ENCODE peak calls at places on chromosomes 4 and X, in four cellular contexts. N is H1, G is neuronal stem cell, K is IMR-90. J is an unnamed sample.

GRCh38 chrX:114365045-114365834 is 218.6 kb upstream of the HTR2C start:
- DNase-seq in N (no peak), G (no peak), K (no peak), J (no peak)

GRCh38 chrX:72020788-72021187 is 110.1 kb downstream of the NHSL2 start:
- DNase-seq in N (no peak), G (no peak), K (no peak), J (no peak)

GRCh38 chr4:24857996-24858395 is 54.8 kb downstream of the CCDC149 start:
- DNase-seq in N (no peak), G (no peak), K (peak), J (peak)

GRCh38 chrX:129823115-129823514 is 20.6 kb downstream of the ZDHHC9 start:
- DNase-seq in N (no peak), G (no peak), K (peak), J (peak)

GRCh38 chr4:113292371-113293042 is 243.1 kb downstream of the ANK2 start:
- DNase-seq in N (peak), G (peak), K (peak), J (peak)

GRCh38 chrX:31871989-31872388 is 800.1 kb upstream of the FTHL17 start:
- DNase-seq in N (no peak), G (no peak), K (no peak), J (no peak)

GRCh38 chrX:125210146-125210545 is 109.5 kb upstream of the TEX13C start:
- DNase-seq in N (no peak), G (no peak), K (no peak), J (no peak)

GRCh38 chr4:5307928-5308327 is 256.6 kb downstream of the STK32B start:
- DNase-seq in N (no peak), G (no peak), K (no peak), J (no peak)

GRCh38 chr4:76989391-76990061 is 40.0 kb downstream of the SEPTIN11 start:
- DNase-seq in N (no peak), G (no peak), K (no peak), J (no peak)

DNA sequence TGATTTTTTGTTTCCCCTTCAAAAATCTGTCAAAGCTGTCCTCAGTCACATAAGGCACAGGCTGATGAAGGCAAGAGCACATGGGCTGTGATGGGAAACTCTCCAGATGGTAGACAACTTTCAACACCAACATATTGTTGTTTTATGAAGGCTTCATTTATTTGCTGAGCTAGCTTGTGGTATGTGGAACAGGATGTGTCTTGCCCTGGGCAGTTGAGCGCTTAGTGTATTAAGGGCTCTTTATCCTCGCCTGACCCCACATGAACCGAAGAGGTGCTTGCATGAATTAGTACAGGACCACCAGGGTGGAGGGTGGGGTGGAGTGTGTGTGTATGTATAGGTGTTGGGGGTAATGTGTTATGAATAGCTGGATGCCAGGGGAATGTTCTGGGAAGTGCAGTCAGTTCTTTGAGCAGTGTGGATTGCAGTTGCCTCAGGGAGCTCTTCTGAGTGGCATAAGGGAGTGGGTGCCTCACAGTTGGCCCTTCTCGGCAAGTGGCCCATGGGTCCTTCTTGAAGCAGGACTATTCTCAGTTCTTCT is 103.1 kb downstream of the PHEX start:
- DNase-seq in N (no peak), G (no peak), K (peak), J (peak)
- H3K14ac ChIP-seq in N (no peak), G (no peak), K (peak), J (peak)

GRCh38 chrX:24646745-24647182 is 383 bp downstream of the PCYT1B start:
- DNase-seq in N (peak), G (peak), K (no peak), J (peak)
- H3K14ac ChIP-seq in N (no peak), G (no peak), K (no peak), J (no peak)

GRCh38 chrX:69107747-69108410 is 57.4 kb downstream of the PJA1 start:
- DNase-seq in N (no peak), G (no peak), K (no peak), J (no peak)
- H3K14ac ChIP-seq in N (no peak), G (no peak), K (no peak), J (no peak)

GRCh38 chr4:121632686-121633085 is 64.1 kb downstream of the ANXA5 start:
- DNase-seq in N (no peak), G (no peak), K (no peak), J (no peak)

DNA sequence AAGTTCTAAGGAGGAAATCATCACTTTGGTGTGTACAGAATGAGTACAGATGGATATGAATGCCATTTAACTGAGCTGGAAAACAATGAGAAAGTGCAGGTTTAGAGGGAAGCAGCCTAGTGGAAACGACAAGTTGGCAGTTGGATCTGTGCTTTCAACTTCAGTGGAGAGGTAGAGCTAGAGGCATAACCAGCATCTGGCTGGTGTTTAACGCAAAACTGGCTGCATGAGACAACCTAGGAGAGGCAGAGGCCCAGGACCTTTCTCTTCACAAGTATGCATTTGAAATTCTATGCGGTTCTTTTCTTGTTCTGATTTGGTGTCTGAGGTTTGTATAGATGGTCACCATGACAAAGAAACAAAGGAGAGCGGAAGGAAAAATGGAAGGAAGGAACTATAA is 63.1 kb downstream of the ANXA5 start:
- DNase-seq in N (no peak), G (no peak), K (no peak), J (no peak)
- H3K14ac ChIP-seq in N (no peak), G (no peak), K (no peak), J (no peak)

DNA sequence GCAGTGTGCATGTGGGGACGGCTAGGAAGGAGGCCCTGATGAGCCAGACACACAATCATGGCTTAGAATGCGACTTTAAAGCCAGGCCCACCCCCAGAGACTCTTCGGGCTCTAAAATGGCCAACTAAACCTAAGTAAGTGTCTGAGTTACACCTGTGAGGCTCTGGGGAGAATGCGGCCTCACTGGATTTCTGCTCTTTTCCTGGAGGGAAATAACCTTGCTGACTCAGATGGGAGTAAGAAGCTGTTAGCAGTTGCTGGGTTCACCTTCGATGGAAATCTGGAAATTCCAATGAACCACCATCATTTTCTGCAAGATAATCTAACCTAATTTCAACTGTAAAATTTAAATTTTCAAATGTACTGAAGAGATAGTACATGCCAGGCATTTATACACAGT is 97.6 kb upstream of the MAML3 start:
- DNase-seq in N (no peak), G (no peak), K (no peak), J (no peak)
- H3K14ac ChIP-seq in N (no peak), G (no peak), K (no peak), J (no peak)

DNA sequence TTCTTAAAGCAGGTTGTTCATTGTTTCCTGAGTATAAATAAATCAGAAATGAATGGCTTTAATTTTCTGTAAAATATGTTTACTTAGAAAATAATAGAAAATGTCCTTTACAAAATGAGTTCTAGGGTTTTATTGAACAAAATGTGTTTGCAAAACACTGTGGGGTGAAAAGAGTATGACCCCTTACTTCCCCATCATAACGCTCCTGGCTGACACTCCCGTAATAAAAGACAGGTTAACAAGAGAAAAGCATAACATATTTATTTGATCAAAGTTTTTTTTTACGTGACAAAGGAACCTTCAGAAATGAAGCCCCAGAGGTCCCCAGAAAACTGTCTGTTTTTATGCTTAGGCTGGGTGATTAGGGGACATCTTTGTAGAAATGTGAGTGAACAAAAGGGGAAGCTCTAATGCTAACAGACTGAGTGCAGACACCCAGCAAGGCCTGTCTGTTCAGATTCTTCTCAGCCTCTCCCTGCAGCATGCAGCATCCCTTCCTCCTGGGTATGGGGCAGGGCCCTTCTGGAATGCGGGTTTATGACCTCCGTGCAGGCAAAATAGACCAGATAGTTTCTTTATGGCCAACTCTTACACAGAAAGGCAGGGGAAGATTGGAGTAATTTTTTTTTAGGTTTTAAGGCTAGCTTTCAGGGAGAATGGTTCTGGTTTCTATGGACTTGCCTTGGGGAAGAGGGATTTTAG is 26.1 kb downstream of the ZFP42 start:
- DNase-seq in N (no peak), G (no peak), K (no peak), J (no peak)
- H3K14ac ChIP-seq in N (no peak), G (no peak), K (no peak), J (no peak)

DNA sequence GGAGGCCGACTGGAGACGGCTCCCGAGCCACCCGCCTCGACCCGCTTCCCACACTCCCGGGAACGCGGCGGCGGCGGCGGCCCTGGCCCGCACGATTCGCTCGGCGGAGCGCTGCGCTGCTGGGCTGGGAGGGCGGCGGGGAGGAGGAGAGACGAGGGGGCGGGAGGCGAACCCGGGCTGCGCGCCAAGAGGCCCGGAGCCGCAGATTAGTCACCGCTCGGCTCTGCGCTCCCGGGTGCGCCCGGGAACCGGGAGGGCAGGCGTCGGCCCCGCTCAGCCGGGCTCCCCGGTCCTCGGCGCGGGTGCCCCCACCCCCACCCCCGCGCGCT is 11.2 kb upstream of the BCOR start:
- DNase-seq in N (no peak), G (no peak), K (peak), J (peak)
- H3K14ac ChIP-seq in N (no peak), G (no peak), K (no peak), J (no peak)

DNA sequence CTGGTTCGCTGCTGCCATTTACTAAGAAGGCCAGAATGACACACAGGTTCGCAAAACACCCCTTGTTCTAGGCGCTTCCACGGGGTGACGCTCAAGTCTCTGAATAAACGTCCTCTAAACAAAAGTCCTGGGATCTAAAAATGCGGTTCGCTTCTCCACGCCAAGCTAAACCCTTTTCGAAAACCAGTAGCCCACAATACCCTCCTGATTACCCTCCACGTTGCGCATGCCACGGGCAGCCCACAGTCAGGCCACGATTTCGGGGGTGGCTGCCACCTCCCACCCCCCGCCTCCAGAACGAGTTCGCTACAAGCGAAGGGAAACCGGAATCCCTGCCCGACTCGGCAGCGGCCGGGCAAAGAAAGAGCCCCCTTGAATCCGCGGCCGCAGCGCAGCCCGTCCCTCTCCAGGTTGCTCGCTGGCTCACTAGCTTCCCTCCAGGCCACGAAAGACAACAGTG is 423 bp downstream of the RPL39 start:
- DNase-seq in N (no peak), G (no peak), K (peak), J (peak)
- H3K14ac ChIP-seq in N (no peak), G (no peak), K (peak), J (peak)

DNA sequence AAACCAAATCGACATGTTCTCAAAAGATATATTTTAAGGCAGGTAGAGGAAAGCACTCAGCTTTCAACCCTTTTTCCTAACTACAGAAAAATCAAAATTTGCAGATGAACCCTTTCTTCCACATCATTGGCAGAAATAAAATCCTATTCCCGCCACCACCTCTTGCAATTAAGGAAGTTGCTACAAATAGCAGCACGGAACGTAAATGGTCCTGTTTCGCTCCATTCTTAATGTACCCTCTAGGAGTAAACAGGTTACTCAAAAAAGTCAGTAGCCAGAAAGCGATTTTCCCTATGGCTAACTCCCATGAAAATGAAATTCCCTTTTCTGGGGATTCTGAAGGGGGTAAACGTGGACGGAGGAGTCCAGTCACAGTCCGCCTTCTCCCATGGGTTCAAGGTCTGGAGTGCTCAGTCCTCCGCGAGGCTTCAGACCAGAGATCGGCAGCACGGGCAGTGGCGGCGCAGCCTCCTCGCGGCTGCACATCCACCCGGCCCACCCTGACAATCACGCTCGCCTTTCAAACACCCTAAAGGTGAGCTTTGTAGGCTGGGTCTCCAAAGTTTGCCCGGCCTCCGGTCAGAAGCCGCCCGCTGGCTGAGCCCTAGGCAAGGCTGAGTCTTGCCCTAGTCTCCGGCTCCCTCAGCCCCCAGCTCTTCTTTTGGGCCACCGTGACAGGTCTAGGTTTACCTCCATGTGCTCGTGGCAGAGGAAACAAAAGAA is 1.8 kb downstream of the ATP11C start:
- DNase-seq in N (no peak), G (no peak), K (no peak), J (peak)
- H3K14ac ChIP-seq in N (no peak), G (no peak), K (peak), J (no peak)

GRCh38 chrX:48937065-48937907 is 18.5 kb upstream of the PIM2 start:
- DNase-seq in N (no peak), G (no peak), K (no peak), J (peak)

GRCh38 chrX:48934581-48935331 is 15.9 kb upstream of the PIM2 start:
- DNase-seq in N (no peak), G (no peak), K (no peak), J (no peak)

GRCh38 chrX:48938721-48939416 is 18.5 kb downstream of the OTUD5 start:
- DNase-seq in N (no peak), G (no peak), K (no peak), J (no peak)

GRCh38 chrX:48936429-48937064 is 17.7 kb upstream of the PIM2 start:
- DNase-seq in N (no peak), G (no peak), K (no peak), J (no peak)

GRCh38 chrX:48933757-48934156 is 14.9 kb upstream of the PIM2 start:
- DNase-seq in N (no peak), G (no peak), K (no peak), J (no peak)
- H3K14ac ChIP-seq in N (no peak), G (no peak), K (no peak), J (no peak)

J was measured in mesenchymal stem cell.